ENCODE peak calls at places on chromosomes 4 and X, in nine cellular contexts. K is choroid plexus epithelial cell, J is HCT116, T is OCI-LY7, X is stomach, O is heart right ventricle, Q is AG09309, C is H1, I is left ventricle myocardium inferior. D is an unnamed sample.

GRCh38 chr4:109730294-109731051 is 603 bp upstream of the PLA2G12A start:
- DNase-seq in K (peak; percentile 59), J (no peak), T (no peak), X (peak; percentile 57), O (no peak), Q (peak; percentile 7), C (peak; percentile 84), I (peak; percentile 46), D (peak; percentile 46)

GRCh38 chr4:104591505-104591904 is 96.8 kb upstream of the CXXC4 start:
- DNase-seq in K (no peak), J (no peak), T (no peak), X (no peak), O (peak; percentile 45), Q (no peak), C (peak; percentile 62), I (peak; percentile 28), D (no peak)

GRCh38 chr4:47533689-47534347 is 48.7 kb downstream of the ATP10D start:
- DNase-seq in K (peak; percentile 37), J (no peak), T (no peak), X (no peak), O (no peak), Q (no peak), C (no peak), I (no peak), D (no peak)

GRCh38 chrX:791479-792034 is 161.0 kb downstream of the SHOX start:
- DNase-seq in K (no peak), J (no peak), T (no peak), X (no peak), O (no peak), Q (no peak), C (peak; percentile 57), I (no peak), D (no peak)

GRCh38 chrX:2691543-2692220 is 587 bp downstream of the CD99 start:
- DNase-seq in K (peak; percentile 50), J (no peak), T (peak; percentile 35), X (peak; percentile 29), O (peak; percentile 79), Q (no peak), C (no peak), I (peak; percentile 77), D (peak; percentile 50)

GRCh38 chrX:28582494-28582893 is 4.8 kb upstream of the IL1RAPL1 start:
- DNase-seq in K (no peak), J (no peak), T (no peak), X (no peak), O (no peak), Q (no peak), C (no peak), I (no peak), D (no peak)

GRCh38 chr4:17260395-17260907 is 251.4 kb downstream of the QDPR start:
- DNase-seq in K (no peak), J (no peak), T (no peak), X (no peak), O (no peak), Q (no peak), C (no peak), I (no peak), D (no peak)

GRCh38 chrX:119501511-119502148 is 33.4 kb downstream of the SLC25A5 start:
- DNase-seq in K (no peak), J (no peak), T (no peak), X (no peak), O (no peak), Q (no peak), C (no peak), I (no peak), D (no peak)

GRCh38 chr4:76744253-76744921 is 153.6 kb downstream of the SOWAHB start:
- DNase-seq in K (peak; percentile 83), J (no peak), T (no peak), X (no peak), O (no peak), Q (no peak), C (no peak), I (no peak), D (peak; percentile 47)

GRCh38 chr4:155675709-155676429 is 9.2 kb downstream of the GUCY1A1 start:
- DNase-seq in K (no peak), J (no peak), T (no peak), X (no peak), O (no peak), Q (peak; percentile 11), C (no peak), I (no peak), D (no peak)

GRCh38 chrX:106306391-106306947 is 138.4 kb downstream of the PWWP3B start:
- DNase-seq in K (no peak), J (no peak), T (no peak), X (no peak), O (no peak), Q (no peak), C (no peak), I (no peak), D (no peak)

GRCh38 chr4:14308229-14308651 is 680.7 kb upstream of the BOD1L1 start:
- DNase-seq in K (no peak), J (no peak), T (no peak), X (peak; percentile 46), O (no peak), Q (no peak), C (no peak), I (no peak), D (no peak)

GRCh38 chr4:55547461-55547770 is 707 bp upstream of the CLOCK start:
- DNase-seq in K (peak; percentile 11), J (no peak), T (no peak), X (no peak), O (no peak), Q (no peak), C (no peak), I (peak; percentile 33), D (no peak)

GRCh38 chrX:138001219-138001618 is 435.3 kb downstream of the ZIC3 start:
- DNase-seq in K (no peak), J (no peak), T (no peak), X (no peak), O (no peak), Q (no peak), C (no peak), I (no peak), D (no peak)

GRCh38 chr4:62051332-62051731 is 851.2 kb downstream of the ADGRL3 start:
- DNase-seq in K (no peak), J (no peak), T (no peak), X (no peak), O (no peak), Q (no peak), C (no peak), I (no peak), D (no peak)

GRCh38 chr4:62053974-62054373 is 853.8 kb downstream of the ADGRL3 start:
- DNase-seq in K (no peak), J (no peak), T (no peak), X (no peak), O (no peak), Q (no peak), C (no peak), I (no peak), D (no peak)

GRCh38 chr4:62057060-62057459 is 856.9 kb downstream of the ADGRL3 start:
- DNase-seq in K (no peak), J (no peak), T (no peak), X (no peak), O (no peak), Q (no peak), C (no peak), I (no peak), D (no peak)
- H3K4me3 ChIP-seq in K (no peak overlapping the region), J (no peak overlapping the region), T (no peak overlapping the region), X (no peak overlapping the region), O (no peak overlapping the region), Q (no peak overlapping the region), C (no peak overlapping the region), I (no peak overlapping the region), D (no peak overlapping the region)

GRCh38 chr4:37422102-37422501 is 177.6 kb downstream of the NWD2 start:
- DNase-seq in K (no peak), J (no peak), T (no peak), X (peak; percentile 34), O (no peak), Q (no peak), C (no peak), I (no peak), D (no peak)
- TF ChIP-seq CTCF in K (no peak), J (no peak), T (no peak), X (no peak), O (no peak), Q (no peak), C (no peak), I (no peak), D (no peak)

GRCh38 chr4:164755432-164755831 is 1.5 kb downstream of the SMIM31 start:
- DNase-seq in K (no peak), J (no peak), T (no peak), X (no peak), O (no peak), Q (no peak), C (no peak), I (no peak), D (no peak)
- H3K4me3 ChIP-seq in K (no peak overlapping the region), J (no peak overlapping the region), T (no peak overlapping the region), X (no peak overlapping the region), O (no peak overlapping the region), Q (no peak overlapping the region), C (no peak overlapping the region), I (no peak overlapping the region), D (no peak overlapping the region)

GRCh38 chr4:74365761-74366160 is 816 bp downstream of the EREG start:
- DNase-seq in K (peak; percentile 10), J (no peak), T (no peak), X (peak; percentile 45), O (no peak), Q (no peak), C (peak; percentile 56), I (no peak), D (peak; percentile 27)

GRCh38 chr4:74366367-74366891 is 1.5 kb downstream of the EREG start:
- DNase-seq in K (no peak), J (no peak), T (no peak), X (no peak), O (no peak), Q (no peak), C (no peak), I (no peak), D (no peak)

GRCh38 chr4:74362347-74362746 is 2.6 kb upstream of the EREG start:
- DNase-seq in K (no peak), J (no peak), T (no peak), X (no peak), O (no peak), Q (no peak), C (no peak), I (no peak), D (peak; percentile 54)

GRCh38 chr4:74367656-74368055 is 2.7 kb downstream of the EREG start:
- DNase-seq in K (no peak), J (no peak), T (no peak), X (no peak), O (no peak), Q (no peak), C (no peak), I (no peak), D (no peak)

DNA sequence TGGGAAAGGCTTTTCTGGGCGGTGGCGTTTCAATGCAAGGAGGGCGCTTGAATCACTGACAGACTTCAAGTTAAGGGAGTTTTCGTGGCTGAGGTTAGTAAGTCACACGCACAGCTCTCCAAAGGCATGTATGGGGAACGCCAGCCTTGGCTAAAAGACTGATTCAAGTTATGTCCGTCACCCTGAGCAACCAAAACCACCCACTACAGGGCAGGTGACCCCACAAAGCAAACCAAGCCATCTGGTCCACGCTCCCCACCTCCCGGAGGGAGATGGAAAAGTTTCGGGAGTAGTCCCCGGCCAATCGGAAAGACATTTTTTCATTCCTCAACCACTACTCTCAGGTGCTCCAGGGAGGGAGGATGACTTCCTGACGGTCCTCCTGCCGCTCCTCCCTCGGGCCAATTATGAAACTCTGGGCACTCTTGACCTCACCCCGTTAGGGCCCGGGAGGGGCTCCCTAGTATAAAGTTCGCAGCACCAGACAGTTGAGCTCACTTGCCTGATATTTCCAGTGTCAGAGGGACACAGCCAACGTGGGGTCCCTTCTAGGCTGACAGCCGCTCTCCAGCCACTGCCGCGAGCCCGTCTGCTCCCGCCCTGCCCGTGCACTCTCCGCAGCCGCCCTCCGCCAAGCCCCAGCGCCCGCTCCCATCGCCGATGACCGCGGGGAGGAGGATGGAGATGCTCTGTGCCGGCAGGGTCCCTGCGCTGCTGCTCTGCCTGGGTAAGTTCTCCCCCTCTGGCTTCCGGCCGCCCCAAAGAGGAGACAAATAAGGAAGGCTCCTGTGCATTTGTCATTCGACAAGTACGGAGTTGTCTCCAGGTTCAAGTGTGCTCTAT is at the start of gene EREG:
- DNase-seq in K (peak; percentile 75), J (peak; percentile 74), T (no peak), X (no peak), O (peak; percentile 6), Q (no peak), C (peak; percentile 84), I (no peak), D (peak; percentile 66)
- TF ChIP-seq CTCF in K (no peak), J (no peak), T (no peak), X (no peak), O (no peak), Q (no peak), C (peak; percentile 2), I (no peak), D (no peak)